ENCODE peak calls at places on chromosomes 5 and 9, in six cellular contexts. L is H1, J is HepG2, B is GM12891, F is GM12878, C is K562. G is an unnamed sample.

GRCh38 chr5:40987349-40987748 is 78.1 kb downstream of the C7 start:
- DNase-seq in L (no peak), J (no peak), B (no peak), F (no peak), C (no peak), G (no peak)

GRCh38 chr5:44932922-44933585 is 124.3 kb downstream of the MRPS30 start:
- DNase-seq in L (no peak), J (no peak), B (no peak), F (peak; percentile 40), C (no peak), G (no peak)

GRCh38 chr9:110828148-110828730 is 159.6 kb downstream of the MUSK start:
- DNase-seq in L (no peak), J (no peak), B (no peak), F (no peak), C (no peak), G (no peak)

GRCh38 chr5:1516615-1517601 is 6.9 kb downstream of the LPCAT1 start:
- DNase-seq in L (peak; percentile 45), J (peak; percentile 16), B (no peak), F (no peak), C (no peak), G (no peak)

GRCh38 chr5:144183254-144183889 is 12.7 kb downstream of the KCTD16 start:
- DNase-seq in L (no peak), J (no peak), B (no peak), F (no peak), C (peak; percentile 16), G (no peak)

GRCh38 chr5:17114233-17114632 is 103.2 kb upstream of the BASP1 start:
- DNase-seq in L (no peak), J (no peak), B (no peak), F (no peak), C (no peak), G (no peak)

GRCh38 chr5:65927497-65928340 is 1.3 kb downstream of the ERBIN start:
- DNase-seq in L (no peak), J (peak; percentile 52), B (peak; percentile 14), F (no peak), C (no peak), G (no peak)

GRCh38 chr5:28810751-28811136 is 1772.4 kb upstream of the CDH9 start:
- DNase-seq in L (no peak), J (peak; percentile 1), B (no peak), F (no peak), C (peak; percentile 25), G (no peak)

GRCh38 chr5:25963251-25964008 is 1075.0 kb downstream of the CDH9 start:
- DNase-seq in L (no peak), J (no peak), B (no peak), F (no peak), C (no peak), G (no peak)

GRCh38 chr5:111927191-111927590 is 170.2 kb upstream of the NREP start:
- DNase-seq in L (no peak), J (no peak), B (no peak), F (no peak), C (no peak), G (no peak)

GRCh38 chr5:170917113-170917512 is 55.3 kb downstream of the RANBP17 start:
- DNase-seq in L (no peak), J (no peak), B (no peak), F (no peak), C (no peak), G (no peak)

GRCh38 chr5:152942633-152943336 is 537.7 kb upstream of the NMUR2 start:
- DNase-seq in L (no peak), J (no peak), B (no peak), F (no peak), C (no peak), G (no peak)

GRCh38 chr9:104992696-104993095 is 64.7 kb upstream of the ABCA1 start:
- DNase-seq in L (no peak), J (peak; percentile 61), B (no peak), F (no peak), C (no peak), G (no peak)

GRCh38 chr9:111803924-111804323 is 9.2 kb upstream of the SHOC1 start:
- DNase-seq in L (no peak), J (no peak), B (peak; percentile 8), F (no peak), C (no peak), G (no peak)

DNA sequence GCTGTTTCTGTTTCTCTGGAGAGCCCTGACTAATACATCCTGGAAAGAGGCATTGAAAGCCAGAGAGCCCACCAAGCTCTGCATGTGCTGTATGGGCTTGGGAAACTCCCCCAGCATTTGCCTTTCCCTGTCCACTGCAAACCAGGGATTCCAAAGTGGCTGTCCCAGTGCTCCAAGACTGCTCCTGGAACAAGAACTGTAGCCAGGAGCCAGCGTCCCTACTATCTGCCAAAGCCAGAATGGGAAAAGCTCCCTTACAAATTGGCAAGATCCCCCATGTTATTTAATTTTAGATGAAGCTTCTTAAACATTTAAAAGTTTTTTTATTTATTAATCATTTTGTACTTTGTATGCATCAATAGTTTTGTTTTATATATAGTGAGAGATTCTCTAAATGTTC is 263.2 kb downstream of the GABRB2 start:
- DNase-seq in L (no peak), J (no peak), B (no peak), F (no peak), C (no peak), G (no peak)
- TF ChIP-seq TAF1 in L (no peak), J (no peak), B (no peak), F (no peak), C (no peak), G (no peak)

DNA sequence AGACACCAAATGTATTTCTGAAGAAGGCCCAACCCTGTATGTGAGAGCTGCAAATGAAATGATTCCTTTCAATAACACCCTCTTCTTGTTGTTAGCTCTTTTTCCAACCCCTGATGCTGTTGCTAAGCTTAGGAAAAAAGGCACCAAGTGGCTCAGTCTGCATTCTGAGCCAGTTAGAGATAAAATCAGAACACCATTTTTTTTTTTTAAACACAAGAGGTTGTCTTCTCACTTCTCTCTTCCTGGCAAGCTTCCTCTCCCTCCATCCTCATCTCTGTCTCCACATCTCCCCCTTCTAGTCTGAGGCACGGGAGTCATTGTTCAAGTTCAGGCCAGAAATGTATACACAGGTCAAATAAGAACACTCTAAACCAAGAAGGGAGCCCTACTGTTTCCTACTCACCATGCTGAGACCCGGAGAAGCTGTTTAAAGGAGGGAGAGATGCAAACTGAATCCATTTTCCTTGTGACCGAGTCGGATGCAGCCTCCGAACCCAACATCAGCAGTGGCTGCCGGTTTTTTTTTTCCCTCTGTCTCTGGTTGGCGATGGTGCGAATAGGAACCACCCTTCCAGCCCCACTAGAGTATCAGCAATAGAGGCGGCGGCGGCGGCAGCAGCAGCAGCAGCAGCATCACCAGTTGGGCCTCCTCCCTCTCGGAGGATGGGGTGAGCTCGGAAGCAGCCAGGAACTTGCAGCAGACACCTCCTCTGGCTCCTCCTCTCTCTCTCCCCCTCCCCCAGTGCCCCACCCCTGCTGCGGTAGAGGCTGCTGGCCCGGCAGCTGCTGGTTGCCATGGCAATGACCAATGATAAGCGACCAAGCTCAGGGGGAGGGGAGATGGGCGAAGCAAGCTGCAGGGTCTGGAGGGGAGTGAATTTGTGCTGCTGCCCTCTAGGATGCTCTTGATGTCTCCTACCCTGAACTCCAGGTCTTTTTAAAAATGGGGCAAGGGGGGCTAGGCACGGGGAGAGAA is at the start of gene JAKMIP2:
- DNase-seq in L (peak; percentile 97), J (no peak), B (peak; percentile 9), F (peak; percentile 7), C (peak; percentile 22), G (peak; percentile 5)
- TF ChIP-seq POLR2A in L (peak; percentile 73), J (no peak), B (no peak), F (peak; percentile 33), C (no peak), G (no peak)

GRCh38 chr5:175889910-175890684 is 18.7 kb downstream of the CPLX2 start:
- DNase-seq in L (no peak), J (peak; percentile 79), B (no peak), F (no peak), C (no peak), G (no peak)
- TF ChIP-seq POLR2AphosphoS5 in L (no peak), J (no peak), B (no peak), F (no peak), C (no peak), G (no peak)

DNA sequence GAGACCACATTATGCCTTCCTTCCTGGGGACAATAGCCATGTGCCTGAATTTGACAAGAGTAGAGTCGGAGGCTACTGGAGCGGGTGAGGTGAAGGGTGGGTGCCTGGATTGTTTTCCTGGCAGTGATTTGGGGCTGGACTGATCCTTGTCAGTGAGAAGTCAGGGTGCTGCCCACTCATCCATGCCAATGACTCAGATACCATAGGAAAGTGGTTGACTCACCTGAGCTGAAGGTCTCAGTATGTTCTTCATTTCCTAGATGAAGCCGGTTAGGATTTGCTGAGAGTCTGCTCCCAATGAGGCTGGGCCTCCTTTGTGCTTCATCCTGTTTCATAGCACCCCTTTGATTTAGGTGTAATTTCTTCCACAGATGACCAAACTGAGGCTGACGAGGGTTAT is 366.0 kb downstream of the KDM4C start:
- DNase-seq in L (no peak), J (no peak), B (no peak), F (no peak), C (no peak), G (no peak)
- TF ChIP-seq TAF1 in L (no peak), J (no peak), B (no peak), F (no peak), C (no peak), G (no peak)